ENCODE peak calls at places on chromosomes 11 and 22, in seven cellular contexts. One of them, this sample, is unnamed.

GRCh38 chr11:61062181-61062955 is 39.9 kb upstream of the CD5 start:
- DNase-seq in IMR-90: no peak
- DNase-seq in H9: peak
- DNase-seq in mesendoderm: no peak
- DNase-seq in H1: no peak
- DNase-seq in mesenchymal stem cell: no peak
- DNase-seq in trophoblast cell: no peak
- DNase-seq in this sample: no peak

GRCh38 chr11:64591257-64592233 is 525 bp downstream of the SLC22A12 start:
- DNase-seq in IMR-90: no peak
- DNase-seq in H9: no peak
- DNase-seq in mesendoderm: no peak
- DNase-seq in H1: no peak
- DNase-seq in mesenchymal stem cell: no peak
- DNase-seq in trophoblast cell: no peak
- DNase-seq in this sample: no peak

GRCh38 chr22:37639070-37639760 is at the start of gene SH3BP1:
- DNase-seq in IMR-90: no peak
- DNase-seq in H9: peak
- DNase-seq in mesendoderm: peak
- DNase-seq in H1: peak
- DNase-seq in mesenchymal stem cell: peak
- DNase-seq in trophoblast cell: peak
- DNase-seq in this sample: no peak

GRCh38 chr11:2509481-2510001 is 64.7 kb downstream of the KCNQ1 start:
- DNase-seq in IMR-90: no peak
- DNase-seq in H9: peak
- DNase-seq in mesendoderm: no peak
- DNase-seq in H1: no peak
- DNase-seq in mesenchymal stem cell: no peak
- DNase-seq in trophoblast cell: no peak
- DNase-seq in this sample: no peak

GRCh38 chr11:75668508-75669297 is at the start of gene MAP6:
- DNase-seq in IMR-90: no peak
- DNase-seq in H9: peak
- DNase-seq in mesendoderm: peak
- DNase-seq in H1: peak
- DNase-seq in mesenchymal stem cell: no peak
- DNase-seq in trophoblast cell: no peak
- DNase-seq in this sample: peak

GRCh38 chr11:119518746-119519382 is 95.9 kb upstream of the THY1 start:
- DNase-seq in IMR-90: peak
- DNase-seq in H9: peak
- DNase-seq in mesendoderm: peak
- DNase-seq in H1: peak
- DNase-seq in mesenchymal stem cell: peak
- DNase-seq in trophoblast cell: peak
- DNase-seq in this sample: peak

GRCh38 chr11:93287434-93287833 is 43.1 kb upstream of the DEUP1 start:
- DNase-seq in IMR-90: no peak
- DNase-seq in H9: no peak
- DNase-seq in mesendoderm: no peak
- DNase-seq in H1: no peak
- DNase-seq in mesenchymal stem cell: no peak
- DNase-seq in trophoblast cell: no peak
- DNase-seq in this sample: no peak

GRCh38 chr11:126888126-126888712 is 112.4 kb downstream of the KIRREL3 start:
- DNase-seq in IMR-90: no peak
- DNase-seq in H9: no peak
- DNase-seq in mesendoderm: no peak
- DNase-seq in H1: no peak
- DNase-seq in mesenchymal stem cell: no peak
- DNase-seq in trophoblast cell: no peak
- DNase-seq in this sample: no peak

GRCh38 chr11:9982127-9982795 is 311.8 kb downstream of the SBF2 start:
- DNase-seq in IMR-90: no peak
- DNase-seq in H9: no peak
- DNase-seq in mesendoderm: no peak
- DNase-seq in H1: no peak
- DNase-seq in mesenchymal stem cell: no peak
- DNase-seq in trophoblast cell: peak
- DNase-seq in this sample: no peak

DNA sequence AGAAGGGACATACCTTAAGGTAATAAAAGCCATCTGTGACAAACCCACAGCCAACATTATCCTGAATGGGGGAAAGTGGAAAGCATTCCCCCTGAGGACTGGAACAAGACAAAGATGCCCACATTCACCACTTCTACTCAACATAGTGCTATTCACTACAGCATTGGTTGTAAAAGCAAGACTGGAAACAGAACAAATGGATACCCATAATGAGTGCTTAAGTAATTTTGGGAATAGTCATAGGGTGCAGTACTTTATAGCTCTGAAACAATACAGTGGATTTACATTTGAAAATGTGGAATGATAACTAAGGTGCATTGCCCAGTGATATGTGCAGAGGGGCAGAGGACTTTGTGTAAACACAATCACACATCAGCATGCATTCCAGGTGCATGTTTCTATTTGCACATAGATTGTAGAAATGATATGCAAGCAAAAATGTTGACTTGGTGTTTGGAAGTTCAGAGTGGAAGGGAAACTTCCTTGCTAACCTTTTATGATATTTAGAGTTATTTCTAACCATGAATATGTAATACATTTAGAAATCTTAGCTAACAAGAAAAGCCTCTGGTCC is 112.3 kb downstream of the IGLL1 start:
- DNase-seq in IMR-90: no peak
- DNase-seq in H9: no peak
- DNase-seq in mesendoderm: no peak
- DNase-seq in H1: no peak
- DNase-seq in mesenchymal stem cell: no peak
- DNase-seq in trophoblast cell: peak
- DNase-seq in this sample: no peak
- H3K18ac ChIP-seq in IMR-90: no peak
- H3K18ac ChIP-seq in H9: no peak
- H3K18ac ChIP-seq in mesendoderm: no peak
- H3K18ac ChIP-seq in H1: no peak
- H3K18ac ChIP-seq in mesenchymal stem cell: no peak
- H3K18ac ChIP-seq in trophoblast cell: no peak
- H3K18ac ChIP-seq in this sample: no peak

DNA sequence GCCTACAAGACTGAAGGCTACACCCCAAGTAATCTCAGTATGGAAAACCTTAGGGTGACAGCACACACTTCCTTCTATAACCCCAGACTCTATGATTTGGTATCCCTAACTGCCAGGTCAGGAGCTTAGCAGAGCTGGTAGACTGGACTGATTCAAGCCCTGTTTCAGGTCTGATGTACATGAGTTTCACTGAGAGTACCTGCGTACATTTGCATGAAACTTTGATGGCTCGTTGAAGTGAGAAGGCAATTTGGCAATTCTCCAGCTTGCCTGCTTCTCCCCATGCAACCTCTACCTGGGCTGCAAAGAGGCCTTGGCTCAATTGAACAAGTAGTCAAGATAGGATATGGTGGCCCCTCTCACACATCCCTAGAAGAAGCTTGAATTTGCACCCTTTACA is 10.2 kb downstream of the FIBIN start:
- DNase-seq in IMR-90: no peak
- DNase-seq in H9: no peak
- DNase-seq in mesendoderm: no peak
- DNase-seq in H1: no peak
- DNase-seq in mesenchymal stem cell: no peak
- DNase-seq in trophoblast cell: no peak
- DNase-seq in this sample: no peak
- H3K9ac ChIP-seq in IMR-90: no peak
- H3K9ac ChIP-seq in H9: no peak
- H3K9ac ChIP-seq in mesendoderm: no peak
- H3K9ac ChIP-seq in H1: no peak
- H3K9ac ChIP-seq in mesenchymal stem cell: no peak
- H3K9ac ChIP-seq in trophoblast cell: no peak
- H3K9ac ChIP-seq in this sample: no peak

DNA sequence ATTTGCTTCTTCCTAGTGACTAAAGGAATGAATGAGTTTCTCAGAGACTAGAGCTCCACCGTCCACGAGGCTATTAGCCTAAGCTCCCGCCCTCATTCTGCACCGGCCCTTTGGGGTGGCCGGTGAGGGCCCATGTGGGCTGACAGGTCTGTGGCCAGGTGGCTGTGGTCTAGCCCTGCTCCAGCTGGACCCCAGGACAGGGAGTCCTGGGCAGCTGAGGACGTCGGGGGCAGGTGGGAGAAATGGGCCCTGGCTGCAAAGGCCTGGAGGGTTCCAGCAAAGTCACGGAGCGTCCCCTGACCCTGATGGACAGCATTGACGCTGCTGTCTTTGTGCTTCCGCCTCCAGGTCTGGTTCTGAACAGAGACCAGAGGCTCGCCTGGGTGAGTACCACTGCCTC is 12.2 kb downstream of the SERHL2 start:
- DNase-seq in IMR-90: no peak
- DNase-seq in H9: no peak
- DNase-seq in mesendoderm: no peak
- DNase-seq in H1: no peak
- DNase-seq in mesenchymal stem cell: no peak
- DNase-seq in trophoblast cell: no peak
- DNase-seq in this sample: no peak
- H3K18ac ChIP-seq in IMR-90: no peak
- H3K18ac ChIP-seq in H9: no peak
- H3K18ac ChIP-seq in mesendoderm: no peak
- H3K18ac ChIP-seq in H1: no peak
- H3K18ac ChIP-seq in mesenchymal stem cell: no peak
- H3K18ac ChIP-seq in trophoblast cell: no peak
- H3K18ac ChIP-seq in this sample: no peak

GRCh38 chr11:44561964-44562734 is 3.3 kb upstream of the CD82 start:
- DNase-seq in IMR-90: no peak
- DNase-seq in H9: no peak
- DNase-seq in mesendoderm: no peak
- DNase-seq in H1: no peak
- DNase-seq in mesenchymal stem cell: no peak
- DNase-seq in trophoblast cell: no peak
- DNase-seq in this sample: no peak
- H3K9ac ChIP-seq in IMR-90: no peak
- H3K9ac ChIP-seq in H9: no peak
- H3K9ac ChIP-seq in mesendoderm: no peak
- H3K9ac ChIP-seq in H1: no peak
- H3K9ac ChIP-seq in mesenchymal stem cell: no peak
- H3K9ac ChIP-seq in trophoblast cell: no peak
- H3K9ac ChIP-seq in this sample: no peak

GRCh38 chr11:62632492-62632891 is 10.7 kb upstream of the B3GAT3 start:
- DNase-seq in IMR-90: no peak
- DNase-seq in H9: no peak
- DNase-seq in mesendoderm: no peak
- DNase-seq in H1: no peak
- DNase-seq in mesenchymal stem cell: no peak
- DNase-seq in trophoblast cell: no peak
- DNase-seq in this sample: no peak
- H3K18ac ChIP-seq in IMR-90: no peak
- H3K18ac ChIP-seq in H9: no peak
- H3K18ac ChIP-seq in mesendoderm: no peak
- H3K18ac ChIP-seq in H1: no peak
- H3K18ac ChIP-seq in mesenchymal stem cell: no peak
- H3K18ac ChIP-seq in trophoblast cell: no peak
- H3K18ac ChIP-seq in this sample: no peak

DNA sequence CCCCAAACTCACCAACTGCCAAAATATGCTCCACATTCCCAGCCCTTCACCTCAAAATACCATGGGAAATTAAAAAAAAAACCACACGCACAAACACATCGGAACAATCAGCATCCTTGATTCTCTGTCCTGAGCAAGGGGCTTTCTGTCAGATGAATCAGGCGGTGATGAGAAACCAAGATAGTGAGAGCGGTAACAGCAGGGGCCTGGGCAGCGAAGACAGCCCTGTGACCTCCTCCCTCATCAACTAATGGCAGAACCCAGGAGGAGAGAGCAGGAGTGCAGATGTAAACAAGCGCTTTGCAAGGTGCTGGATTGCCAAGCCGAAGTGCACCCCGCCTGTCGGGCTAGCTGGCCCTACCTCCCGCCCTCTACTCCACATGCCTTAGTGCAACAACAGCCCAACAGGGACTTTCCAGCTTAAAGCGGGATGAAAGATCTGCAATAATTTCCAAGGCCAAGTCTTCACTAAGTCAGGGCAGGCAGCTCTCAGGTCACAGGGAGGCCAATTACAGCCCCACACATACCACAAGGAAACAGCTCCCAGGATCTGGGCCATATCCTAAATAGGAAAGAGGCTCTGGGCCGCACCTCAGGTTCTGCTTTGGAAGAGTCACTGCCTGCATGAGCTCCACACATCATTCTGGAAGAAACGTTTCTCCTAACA is 72.2 kb upstream of the BID start:
- DNase-seq in IMR-90: no peak
- DNase-seq in H9: no peak
- DNase-seq in mesendoderm: no peak
- DNase-seq in H1: no peak
- DNase-seq in mesenchymal stem cell: no peak
- DNase-seq in trophoblast cell: peak
- DNase-seq in this sample: no peak
- H3K9ac ChIP-seq in IMR-90: no peak
- H3K9ac ChIP-seq in H9: no peak
- H3K9ac ChIP-seq in mesendoderm: no peak
- H3K9ac ChIP-seq in H1: no peak
- H3K9ac ChIP-seq in mesenchymal stem cell: peak
- H3K9ac ChIP-seq in trophoblast cell: no peak
- H3K9ac ChIP-seq in this sample: no peak

DNA sequence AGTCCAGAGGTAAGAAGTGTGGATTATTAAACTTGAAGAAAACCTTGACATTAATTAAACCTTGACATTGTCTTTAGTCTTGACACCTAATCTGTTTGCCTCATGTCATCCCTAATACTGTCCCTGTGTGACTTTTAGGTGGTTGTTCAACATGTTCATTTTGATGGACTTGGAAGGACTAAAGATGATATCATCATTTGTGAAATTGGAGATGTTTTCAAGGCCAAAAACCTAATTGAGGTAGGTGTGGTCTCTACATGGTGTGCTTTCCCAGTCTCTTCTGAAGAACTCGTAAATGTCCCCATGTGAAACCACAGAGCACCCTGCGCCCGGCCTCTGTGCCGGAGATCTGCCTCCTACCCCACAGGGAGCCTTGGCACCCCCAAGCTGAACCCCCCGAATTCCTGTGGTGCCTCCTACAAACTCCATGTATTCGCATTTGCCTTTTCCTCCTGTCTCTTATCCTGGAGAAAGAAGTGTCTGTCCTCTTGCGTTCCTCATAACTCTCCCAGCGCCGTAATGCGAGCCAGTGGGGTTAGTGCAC is 9.1 kb downstream of the SAMM50 start:
- DNase-seq in IMR-90: no peak
- DNase-seq in H9: no peak
- DNase-seq in mesendoderm: no peak
- DNase-seq in H1: no peak
- DNase-seq in mesenchymal stem cell: no peak
- DNase-seq in trophoblast cell: no peak
- DNase-seq in this sample: no peak
- H3K18ac ChIP-seq in IMR-90: no peak
- H3K18ac ChIP-seq in H9: no peak
- H3K18ac ChIP-seq in mesendoderm: no peak
- H3K18ac ChIP-seq in H1: no peak
- H3K18ac ChIP-seq in mesenchymal stem cell: no peak
- H3K18ac ChIP-seq in trophoblast cell: no peak
- H3K18ac ChIP-seq in this sample: no peak

DNA sequence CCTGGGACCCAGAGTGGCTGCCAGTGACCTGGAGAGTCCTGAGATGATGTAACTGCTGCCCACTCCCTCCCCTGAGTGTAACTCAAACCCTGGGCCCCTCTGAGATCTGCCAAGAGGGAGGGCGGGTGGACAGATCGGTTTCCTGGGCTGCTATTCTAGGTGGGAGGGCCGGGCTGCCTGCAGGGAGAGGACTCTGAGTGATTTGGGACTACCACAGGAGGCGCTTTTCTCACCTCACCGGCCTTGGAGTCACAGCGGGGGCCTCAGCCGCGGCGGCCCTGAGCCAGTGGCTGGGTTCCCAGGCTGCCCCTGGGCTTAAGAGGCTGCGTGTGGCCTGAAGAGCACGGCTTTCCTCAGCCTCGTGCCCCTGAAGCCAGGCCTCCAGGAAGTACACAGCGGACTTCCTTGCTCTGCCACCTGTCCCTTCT is 11.4 kb downstream of the RELT start:
- DNase-seq in IMR-90: no peak
- DNase-seq in H9: no peak
- DNase-seq in mesendoderm: peak
- DNase-seq in H1: no peak
- DNase-seq in mesenchymal stem cell: no peak
- DNase-seq in trophoblast cell: no peak
- DNase-seq in this sample: no peak
- H3K9ac ChIP-seq in IMR-90: no peak
- H3K9ac ChIP-seq in H9: no peak
- H3K9ac ChIP-seq in mesendoderm: no peak
- H3K9ac ChIP-seq in H1: no peak
- H3K9ac ChIP-seq in mesenchymal stem cell: no peak
- H3K9ac ChIP-seq in trophoblast cell: no peak
- H3K9ac ChIP-seq in this sample: no peak